ENCODE peak calls at places on chromosomes 11 and 22, in seven cellular contexts. Z is nephron progenitor cell, G is A549, B is omental fat pad, P is lower lobe of right lung, U is fibroblast of pulmonary artery, W is GM06990. Y is an unnamed sample.

GRCh38 chr11:105344938-105345337 is 205.4 kb upstream of the CARD18 start:
- DNase-seq in Z (no peak), G (no peak), B (no peak), P (no peak), U (peak), W (no peak), Y (no peak)

GRCh38 chr22:29524440-29525191 is 28.9 kb downstream of the THOC5 start:
- DNase-seq in Z (peak), G (peak), B (no peak), P (no peak), U (peak), W (no peak), Y (no peak)

GRCh38 chr11:102085864-102086551 is 24.2 kb upstream of the YAP1 start:
- DNase-seq in Z (no peak), G (peak), B (no peak), P (no peak), U (peak), W (no peak), Y (no peak)

GRCh38 chr11:46342237-46342636 is 5.0 kb upstream of the DGKZ start:
- DNase-seq in Z (no peak), G (no peak), B (no peak), P (no peak), U (peak), W (no peak), Y (no peak)

GRCh38 chr11:8061555-8062428 is 19.2 kb upstream of the TUB start:
- DNase-seq in Z (no peak), G (no peak), B (no peak), P (no peak), U (no peak), W (no peak), Y (no peak)

GRCh38 chr11:116853461-116854073 is 16.1 kb upstream of the APOA1 start:
- DNase-seq in Z (no peak), G (no peak), B (no peak), P (no peak), U (peak), W (peak), Y (no peak)

GRCh38 chr22:47355388-47355725 is 592.9 kb downstream of the TBC1D22A start:
- DNase-seq in Z (no peak), G (no peak), B (no peak), P (no peak), U (no peak), W (no peak), Y (no peak)

GRCh38 chr11:75200051-75200450 is 40.5 kb upstream of the TPBGL start:
- DNase-seq in Z (no peak), G (no peak), B (no peak), P (no peak), U (peak), W (no peak), Y (no peak)

GRCh38 chr22:23499845-23500500 is 80.1 kb downstream of the IGLL1 start:
- DNase-seq in Z (no peak), G (no peak), B (no peak), P (peak), U (no peak), W (no peak), Y (no peak)

GRCh38 chr11:19050281-19050680 is 10.2 kb downstream of the MRGPRX2 start:
- DNase-seq in Z (no peak), G (no peak), B (no peak), P (no peak), U (no peak), W (no peak), Y (no peak)

GRCh38 chr11:12449961-12450715 is 72.8 kb downstream of the PARVA start:
- DNase-seq in Z (no peak), G (no peak), B (no peak), P (no peak), U (no peak), W (no peak), Y (no peak)

GRCh38 chr11:93603225-93603624 is 58.3 kb upstream of the CEP295 start:
- DNase-seq in Z (no peak), G (no peak), B (no peak), P (no peak), U (no peak), W (no peak), Y (no peak)

GRCh38 chr11:63870351-63871197 is 31.7 kb downstream of the MARK2 start:
- DNase-seq in Z (no peak), G (no peak), B (no peak), P (no peak), U (no peak), W (no peak), Y (no peak)

GRCh38 chr11:126159719-126160344 is 51.6 kb downstream of the RPUSD4 start:
- DNase-seq in Z (peak), G (no peak), B (no peak), P (no peak), U (no peak), W (no peak), Y (no peak)

GRCh38 chr22:37192741-37193140 is 4.7 kb upstream of the C1QTNF6 start:
- DNase-seq in Z (no peak), G (no peak), B (no peak), P (no peak), U (no peak), W (no peak), Y (no peak)

GRCh38 chr11:126194121-126194543 is 17.3 kb downstream of the RPUSD4 start:
- DNase-seq in Z (peak), G (peak), B (no peak), P (no peak), U (peak), W (no peak), Y (no peak)

GRCh38 chr11:75100314-75100713 is 3.6 kb upstream of the OR2AT4 start:
- DNase-seq in Z (no peak), G (peak), B (no peak), P (no peak), U (peak), W (peak), Y (no peak)

GRCh38 chr11:61838501-61838900 is 10.4 kb downstream of the FADS2 start:
- DNase-seq in Z (no peak), G (no peak), B (no peak), P (no peak), U (no peak), W (no peak), Y (no peak)

GRCh38 chr11:45017329-45017728 is 66.6 kb upstream of the TP53I11 start:
- DNase-seq in Z (no peak), G (no peak), B (no peak), P (no peak), U (no peak), W (no peak), Y (no peak)

GRCh38 chr22:23060612-23061400 is 9.5 kb upstream of the GNAZ start:
- DNase-seq in Z (no peak), G (no peak), B (no peak), P (peak), U (no peak), W (no peak), Y (no peak)

GRCh38 chr11:60326955-60327354 is at the start of gene MS4A6E:
- DNase-seq in Z (no peak), G (no peak), B (no peak), P (no peak), U (no peak), W (no peak), Y (no peak)

GRCh38 chr11:1520209-1520986 is 33.8 kb upstream of the MOB2 start:
- DNase-seq in Z (no peak), G (no peak), B (no peak), P (no peak), U (no peak), W (no peak), Y (no peak)

GRCh38 chr11:58784995-58785394 is 53.3 kb upstream of the GLYAT start:
- DNase-seq in Z (no peak), G (no peak), B (no peak), P (no peak), U (no peak), W (no peak), Y (no peak)

GRCh38 chr11:60899021-60899936 is 7.1 kb downstream of the PRPF19 start:
- DNase-seq in Z (peak), G (peak), B (no peak), P (no peak), U (peak), W (no peak), Y (peak)

GRCh38 chr22:33337524-33337923 is 279.3 kb upstream of the SYN3 start:
- DNase-seq in Z (no peak), G (no peak), B (no peak), P (peak), U (no peak), W (no peak), Y (no peak)

GRCh38 chr22:32660292-32660691 is 141.2 kb upstream of the TIMP3 start:
- DNase-seq in Z (peak), G (peak), B (peak), P (peak), U (peak), W (peak), Y (peak)

GRCh38 chr11:132448334-132448995 is 1078.0 kb downstream of the NTM start:
- DNase-seq in Z (no peak), G (no peak), B (no peak), P (no peak), U (no peak), W (no peak), Y (no peak)

GRCh38 chr11:3225826-3226750 is 6.1 kb downstream of the MRGPRE start:
- DNase-seq in Z (no peak), G (no peak), B (no peak), P (no peak), U (no peak), W (no peak), Y (no peak)

GRCh38 chr11:1165256-1166041 is 7.7 kb downstream of the MUC5AC start:
- DNase-seq in Z (no peak), G (no peak), B (no peak), P (no peak), U (no peak), W (no peak), Y (no peak)

GRCh38 chr11:131037873-131038272 is 121.6 kb upstream of the SNX19 start:
- DNase-seq in Z (no peak), G (no peak), B (no peak), P (no peak), U (no peak), W (no peak), Y (no peak)
- TF ChIP-seq CTCF in Z (no peak), G (no peak), B (no peak), P (no peak), U (peak), W (no peak), Y (no peak)

GRCh38 chr11:33829430-33830141 is 55.3 kb upstream of the FBXO3 start:
- DNase-seq in Z (peak), G (peak), B (no peak), P (no peak), U (peak), W (no peak), Y (peak)

GRCh38 chr11:33832676-33833075 is 58.4 kb upstream of the FBXO3 start:
- DNase-seq in Z (no peak), G (no peak), B (no peak), P (no peak), U (no peak), W (no peak), Y (no peak)

GRCh38 chr11:33830903-33831648 is 56.8 kb upstream of the FBXO3 start:
- DNase-seq in Z (no peak), G (no peak), B (no peak), P (no peak), U (no peak), W (no peak), Y (no peak)

GRCh38 chr11:33835143-33835878 is 56.6 kb downstream of the LMO2 start:
- DNase-seq in Z (no peak), G (peak), B (no peak), P (no peak), U (peak), W (no peak), Y (peak)
- TF ChIP-seq CTCF in Z (no peak), G (peak), B (no peak), P (peak), U (peak), W (peak), Y (peak)

DNA sequence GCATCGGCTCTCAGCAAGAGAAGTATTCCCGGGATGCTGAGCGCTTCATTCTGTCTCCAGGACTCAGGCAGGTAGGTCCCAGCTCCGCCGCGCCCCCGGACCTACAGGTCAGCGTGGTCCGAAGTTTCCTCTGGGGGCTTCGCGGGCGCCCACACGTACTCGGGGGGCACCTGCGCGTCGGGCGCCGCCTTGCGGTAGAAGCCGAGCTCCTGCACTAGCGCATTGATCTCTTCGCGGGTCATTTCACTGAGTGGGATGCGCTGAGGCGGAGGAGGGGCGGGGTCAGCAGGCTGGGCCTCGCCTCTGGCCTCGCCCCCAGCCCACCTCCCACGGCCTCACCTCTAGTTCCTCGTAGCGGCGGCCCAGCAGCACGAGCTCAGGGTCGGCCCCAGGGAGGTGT is 2.5 kb downstream of the SELENOM start:
- DNase-seq in Z (peak), G (no peak), B (no peak), P (no peak), U (no peak), W (no peak), Y (no peak)
- TF ChIP-seq CTCF in Z (peak), G (no peak), B (no peak), P (no peak), U (peak), W (peak), Y (peak)

DNA sequence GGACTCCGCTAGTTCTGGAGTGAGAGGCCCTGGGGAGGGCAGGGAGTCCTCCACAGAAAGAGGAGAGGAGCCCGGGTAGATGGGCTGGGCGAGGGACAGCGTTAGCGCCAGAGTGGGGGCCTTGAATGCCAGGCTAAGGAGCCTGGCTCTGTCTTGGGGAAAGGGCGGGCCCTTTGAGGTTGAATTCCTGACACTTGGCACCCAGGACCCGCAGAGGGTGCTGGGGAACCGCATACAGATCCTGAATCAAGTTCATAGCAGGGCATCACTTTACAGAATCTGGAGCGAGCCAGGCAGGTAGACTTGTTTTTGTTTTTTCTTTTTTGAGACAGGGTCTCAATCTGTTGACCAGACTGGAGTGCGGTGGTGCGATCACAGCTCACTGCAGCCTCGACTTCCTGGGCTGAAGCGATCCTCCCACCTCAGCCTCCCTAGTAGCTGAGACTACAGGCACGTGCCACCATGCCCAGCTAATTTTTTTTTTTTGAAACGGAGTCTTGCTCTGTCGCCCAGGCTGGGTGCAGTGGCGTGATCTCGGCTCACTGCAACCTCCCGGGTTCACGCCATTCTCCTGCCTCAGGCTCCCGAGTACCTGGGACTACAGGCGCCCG is 6.0 kb downstream of the CARNS1 start:
- DNase-seq in Z (no peak), G (peak), B (no peak), P (no peak), U (no peak), W (no peak), Y (no peak)
- TF ChIP-seq CTCF in Z (no peak), G (no peak), B (no peak), P (no peak), U (no peak), W (no peak), Y (no peak)

DNA sequence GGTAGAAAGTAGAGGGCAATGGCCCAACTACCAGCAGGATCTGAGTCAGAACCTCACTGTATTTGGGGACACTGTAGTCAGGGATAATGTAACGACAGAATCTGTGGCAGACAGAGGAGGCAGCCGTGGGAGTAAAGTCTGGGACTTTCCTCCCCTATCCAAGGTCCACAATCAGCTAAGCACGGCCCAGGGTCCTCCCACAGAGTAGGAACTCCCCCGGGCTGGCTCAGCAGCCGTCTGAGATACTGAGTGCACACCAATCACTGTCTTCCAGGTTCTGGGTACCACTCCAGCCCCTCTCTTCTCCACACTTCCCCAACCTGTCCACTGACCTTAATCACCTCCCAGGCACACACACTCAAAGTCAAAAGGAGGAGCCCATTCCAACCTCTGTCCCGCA is 3.2 kb downstream of the IGSF9B start:
- DNase-seq in Z (no peak), G (no peak), B (no peak), P (no peak), U (no peak), W (no peak), Y (no peak)
- TF ChIP-seq CTCF in Z (no peak), G (no peak), B (no peak), P (no peak), U (no peak), W (no peak), Y (no peak)

DNA sequence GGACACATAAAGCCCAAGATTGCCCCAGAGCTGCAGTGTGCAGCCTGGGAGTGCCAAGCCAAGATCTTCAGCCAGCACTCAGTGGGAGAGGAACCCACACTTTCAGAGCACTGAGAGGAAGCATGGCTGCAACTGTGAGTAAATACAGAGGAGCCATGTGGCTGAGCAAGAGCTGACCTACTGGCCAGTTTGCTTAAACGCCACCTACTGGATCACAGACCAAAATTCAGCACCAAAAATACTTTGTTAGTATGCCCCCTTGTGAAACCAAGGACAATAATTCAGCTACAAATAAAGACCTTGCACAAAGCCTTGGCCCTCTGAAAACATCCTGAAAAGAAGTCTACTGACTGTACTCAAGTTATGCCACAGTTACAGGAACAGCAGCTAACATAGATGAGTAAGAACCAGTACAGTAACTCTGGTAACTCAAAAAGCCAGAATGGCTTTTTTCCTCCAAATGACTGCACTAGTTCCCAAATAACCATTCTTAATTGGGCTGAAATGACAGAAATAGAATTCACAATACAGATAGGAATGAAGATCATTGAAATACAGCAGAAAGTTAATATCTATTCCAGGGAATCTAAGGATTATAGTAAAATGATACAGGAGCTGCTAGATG is 10.1 kb upstream of the OR4A15 start:
- DNase-seq in Z (no peak), G (no peak), B (no peak), P (no peak), U (no peak), W (no peak), Y (no peak)
- TF ChIP-seq CTCF in Z (no peak), G (no peak), B (no peak), P (no peak), U (no peak), W (peak), Y (no peak)

DNA sequence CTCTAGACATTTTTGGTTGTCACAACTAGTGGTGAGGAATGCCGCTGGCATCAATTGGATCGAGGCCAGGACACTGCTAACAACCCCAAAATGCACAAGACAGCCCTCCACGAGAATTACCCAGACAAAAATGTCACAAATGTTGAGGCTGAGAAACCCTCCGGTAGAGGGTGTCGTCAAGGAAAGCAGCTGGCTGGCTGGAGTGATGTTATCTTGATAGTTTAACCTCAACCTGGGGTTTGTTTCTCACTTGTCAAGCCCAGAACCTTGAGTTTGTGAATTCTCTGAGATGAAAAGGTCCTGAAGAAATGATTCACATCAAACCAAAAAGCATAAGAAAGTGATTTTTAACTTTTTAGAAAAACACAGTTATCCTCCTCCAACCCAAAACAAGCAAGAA is 21.1 kb upstream of the TMPRSS13 start:
- DNase-seq in Z (no peak), G (no peak), B (no peak), P (no peak), U (no peak), W (no peak), Y (no peak)
- TF ChIP-seq CTCF in Z (no peak), G (no peak), B (no peak), P (peak), U (peak), W (peak), Y (no peak)